ENCODE peak calls at places on chromosomes 1 and 21, in eight cellular contexts. E is naive thymus-derived CD8-positive, alpha-beta T cell; I is AG10803; M is H4; T is GM20000; F is RWPE1; C is stomach; A is T-helper 2 cell treated with Interferon-gamma antibody and Interleukin-4, amounts not matched to agents 5 μg/mL and 100 μg/mL, for 36 hours. B is an unnamed sample.

GRCh38 chr1:222171005-222171404 is 376.9 kb downstream of the HHIPL2 start:
- DNase-seq in E (no peak), I (peak; percentile 63), M (peak; percentile 62), T (peak; percentile 36), F (peak; percentile 5), C (no peak), A (no peak), B (no peak)

GRCh38 chr1:201420608-201421002 is 925 bp downstream of the TNNI1 start:
- DNase-seq in E (no peak), I (no peak), M (no peak), T (no peak), F (no peak), C (no peak), A (no peak), B (no peak)

GRCh38 chr1:112257043-112257835 is 138.8 kb upstream of the CTTNBP2NL start:
- DNase-seq in E (no peak), I (no peak), M (no peak), T (no peak), F (no peak), C (no peak), A (no peak), B (no peak)

GRCh38 chr1:154590756-154591155 is 17.2 kb downstream of the ADAR start:
- DNase-seq in E (no peak), I (no peak), M (no peak), T (no peak), F (no peak), C (no peak), A (no peak), B (no peak)

GRCh38 chr1:103307751-103308150 is 199.4 kb upstream of the COL11A1 start:
- DNase-seq in E (no peak), I (no peak), M (no peak), T (no peak), F (no peak), C (no peak), A (no peak), B (no peak)

GRCh38 chr1:41811978-41812852 is 106.5 kb downstream of the HIVEP3 start:
- DNase-seq in E (no peak), I (peak; percentile 96), M (peak; percentile 80), T (peak; percentile 58), F (peak; percentile 65), C (peak; percentile 70), A (peak; percentile 42), B (peak; percentile 45)

GRCh38 chr1:67355745-67356424 is 48.2 kb downstream of the IL12RB2 start:
- DNase-seq in E (no peak), I (peak; percentile 93), M (peak; percentile 45), T (no peak), F (peak; percentile 79), C (no peak), A (no peak), B (no peak)

GRCh38 chr1:86507935-86508582 is 38.8 kb upstream of the CLCA4 start:
- DNase-seq in E (no peak), I (peak; percentile 60), M (peak; percentile 23), T (no peak), F (no peak), C (no peak), A (no peak), B (peak; percentile 12)

GRCh38 chr1:168482106-168482505 is 61.7 kb downstream of the XCL2 start:
- DNase-seq in E (no peak), I (peak; percentile 75), M (no peak), T (no peak), F (no peak), C (no peak), A (no peak), B (no peak)

GRCh38 chr1:28370220-28371010 is 875 bp downstream of the PHACTR4 start:
- DNase-seq in E (no peak), I (peak; percentile 41), M (peak; percentile 25), T (peak; percentile 60), F (no peak), C (no peak), A (peak; percentile 23), B (no peak)

GRCh38 chr21:22855581-22855980 is 1857.4 kb downstream of the NCAM2 start:
- DNase-seq in E (no peak), I (no peak), M (no peak), T (no peak), F (peak; percentile 35), C (no peak), A (no peak), B (no peak)

GRCh38 chr1:208154040-208154439 is 90.1 kb downstream of the PLXNA2 start:
- DNase-seq in E (no peak), I (no peak), M (no peak), T (no peak), F (no peak), C (no peak), A (no peak), B (no peak)

GRCh38 chr1:215551806-215552205 is 15.3 kb upstream of the KCTD3 start:
- DNase-seq in E (no peak), I (no peak), M (no peak), T (no peak), F (no peak), C (no peak), A (no peak), B (no peak)

GRCh38 chr1:56577859-56578663 is 1.3 kb downstream of the PLPP3 start:
- DNase-seq in E (no peak), I (peak; percentile 34), M (peak; percentile 29), T (peak; percentile 39), F (peak; percentile 48), C (peak; percentile 84), A (no peak), B (no peak)

GRCh38 chr21:42317826-42318746 is 2.9 kb upstream of the TFF3 start:
- DNase-seq in E (no peak), I (no peak), M (no peak), T (no peak), F (no peak), C (no peak), A (no peak), B (no peak)